ENCODE peak calls at places on chromosomes 12 and 14, in four cellular contexts. F is stomach, L is PC-3, K is A549. E is an unnamed sample.
A peak's percentile ranks its signal among the peaks of the same experiment; 100 is the strongest.

GRCh38 chr14:67814826-67815225 is 1.6 kb downstream of the ZFYVE26 start:
- DNase-seq in F (no peak), K (no peak), L (no peak), E (no peak)

GRCh38 chr12:84701041-84701440 is 211.6 kb downstream of the SLC6A15 start:
- DNase-seq in L (no peak), K (no peak), F (no peak), E (no peak)

GRCh38 chr14:95514131-95515079 is 2.0 kb downstream of the SYNE3 start:
- DNase-seq in L (no peak), F (no peak), K (no peak), E (no peak)

GRCh38 chr14:55298423-55298822 is 27.2 kb downstream of the FBXO34 start:
- DNase-seq in K (no peak), F (no peak), L (no peak), E (no peak)

GRCh38 chr12:64187370-64187769 is 34.7 kb downstream of the KICS2 start:
- DNase-seq in L (peak; percentile 80), K (no peak), F (no peak), E (no peak)

GRCh38 chr12:117671734-117672133 is 297.1 kb downstream of the KSR2 start:
- DNase-seq in K (peak; percentile 73), L (peak; percentile 83), F (no peak), E (no peak)

GRCh38 chr12:86254399-86255107 is 1.6 kb downstream of the MGAT4C start:
- DNase-seq in K (no peak), L (no peak), F (no peak), E (no peak)

GRCh38 chr12:68622250-68622649 is 11.6 kb downstream of the RAP1B start:
- DNase-seq in F (no peak), L (no peak), K (no peak), E (no peak)

GRCh38 chr12:40055776-40056175 is 50.1 kb downstream of the SLC2A13 start:
- DNase-seq in F (no peak), L (no peak), K (no peak), E (no peak)

GRCh38 chr12:46368138-46368537 is 4.4 kb downstream of the SLC38A2 start:
- DNase-seq in K (no peak), F (no peak), L (no peak), E (no peak)

GRCh38 chr14:24612186-24612585 is 2.7 kb upstream of the GZMH start:
- DNase-seq in L (no peak), F (no peak), K (no peak), E (no peak)

GRCh38 chr12:110058875-110059615 is 10.7 kb upstream of the C12orf76 start:
- DNase-seq in L (no peak), F (no peak), K (no peak), E (no peak)

GRCh38 chr14:24710403-24711063 is 76.5 kb upstream of the GZMB start:
- DNase-seq in F (peak; percentile 52), K (peak; percentile 58), L (peak; percentile 66), E (peak; percentile 68)

GRCh38 chr12:87020071-87020470 is 763.9 kb upstream of the MGAT4C start:
- DNase-seq in F (no peak), L (no peak), K (peak; percentile 12), E (no peak)

GRCh38 chr12:108128221-108129016 is 669 bp upstream of the WSCD2 start:
- DNase-seq in F (no peak), K (no peak), L (no peak), E (no peak)

GRCh38 chr12:108126990-108127468 is 2.1 kb upstream of the WSCD2 start:
- DNase-seq in L (no peak), F (no peak), K (no peak), E (no peak)

GRCh38 chr12:108127654-108128053 is 1.4 kb upstream of the WSCD2 start:
- DNase-seq in L (no peak), K (no peak), F (no peak), E (no peak)

GRCh38 chr12:108131035-108131434 is 1.9 kb downstream of the WSCD2 start:
- DNase-seq in F (no peak), L (no peak), K (no peak), E (no peak)

GRCh38 chr12:108129017-108129812 is at the start of gene WSCD2:
- DNase-seq in F (peak; percentile 40), K (peak; percentile 52), L (peak; percentile 30), E (peak; percentile 55)
- TF ChIP-seq CTCF in F (no peak), K (peak; percentile 10), L (no peak), E (no peak)

DNA sequence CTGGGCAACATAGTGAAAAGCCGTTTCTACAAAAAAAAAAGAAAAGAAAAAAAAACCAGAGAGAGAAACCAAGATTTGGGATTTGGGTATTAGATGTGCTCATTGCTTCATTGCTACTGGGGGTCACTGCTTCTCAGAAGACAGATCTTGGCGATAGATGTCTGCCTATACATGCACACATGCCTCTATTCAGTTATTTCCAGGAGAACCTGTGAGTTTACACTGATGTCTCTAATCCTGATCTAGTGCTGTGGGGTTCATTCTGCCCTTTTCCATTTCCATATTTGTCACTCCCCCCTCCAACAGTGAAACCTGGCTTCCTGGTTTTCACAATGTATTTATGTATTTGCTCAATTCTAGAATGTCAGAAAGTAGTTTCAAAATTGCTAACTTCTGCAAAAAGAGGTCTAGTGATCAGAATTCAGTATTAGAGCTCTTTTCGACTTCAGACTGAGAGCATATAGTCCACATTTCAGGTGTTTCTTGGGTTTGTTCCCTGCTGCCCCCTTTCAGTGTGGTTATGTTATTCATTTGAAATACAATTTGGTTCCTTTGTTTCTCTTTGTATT is 111.0 kb downstream of the SLC25A47 start:
- DNase-seq in F (no peak), K (no peak), L (no peak), E (no peak)
- TF ChIP-seq CTCF in F (no peak), K (no peak), L (no peak), E (no peak)

GRCh38 chr12:92779902-92780301 is 77.1 kb downstream of the PLEKHG7 start:
- DNase-seq in K (no peak), L (no peak), F (no peak), E (no peak)

GRCh38 chr12:92785563-92785950 is 82.8 kb downstream of the PLEKHG7 start:
- DNase-seq in K (no peak), F (no peak), L (no peak), E (no peak)

GRCh38 chr12:92786045-92786444 is 83.3 kb downstream of the PLEKHG7 start:
- DNase-seq in F (no peak), L (no peak), K (no peak), E (no peak)

GRCh38 chr12:92784356-92784755 is 81.6 kb downstream of the PLEKHG7 start:
- DNase-seq in L (no peak), K (no peak), F (no peak), E (no peak)

GRCh38 chr12:92784795-92785562 is 82.2 kb downstream of the PLEKHG7 start:
- DNase-seq in K (peak; percentile 82), L (peak; percentile 90), F (no peak), E (no peak)
- TF ChIP-seq CTCF in K (peak; percentile 81), L (peak; percentile 78), F (peak; percentile 47), E (peak; percentile 31)

GRCh38 chr14:49480053-49480452 is 106.1 kb downstream of the RPS29 start:
- DNase-seq in K (no peak), L (no peak), F (no peak), E (no peak)

GRCh38 chr14:49478784-49479183 is 107.4 kb downstream of the RPS29 start:
- DNase-seq in F (no peak), L (no peak), K (no peak), E (no peak)

GRCh38 chr14:49481099-49481498 is 105.1 kb downstream of the RPS29 start:
- DNase-seq in F (no peak), K (no peak), L (no peak), E (no peak)

GRCh38 chr14:49479432-49479831 is 106.7 kb downstream of the RPS29 start:
- DNase-seq in K (no peak), F (peak; percentile 77), L (peak; percentile 80), E (no peak)

DNA sequence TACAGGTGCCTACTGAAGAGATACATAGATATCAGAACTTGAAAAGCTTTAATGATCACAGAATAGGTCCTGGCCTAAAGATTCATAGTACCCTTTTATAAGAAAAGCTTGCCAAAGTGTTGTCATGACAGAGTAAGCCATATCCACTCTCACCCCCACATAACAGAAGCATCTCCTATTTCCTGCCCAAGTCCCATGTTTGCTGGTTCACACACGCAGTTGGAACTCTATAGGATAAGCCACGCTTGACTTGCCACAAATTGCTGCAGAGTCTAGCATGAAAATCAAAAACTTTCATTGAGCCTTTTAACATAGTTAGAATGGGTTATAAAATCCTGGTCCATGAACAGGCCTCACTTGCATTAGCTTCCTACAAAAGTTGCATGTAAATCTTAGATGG is 108.6 kb downstream of the RPS29 start:
- DNase-seq in L (no peak), K (no peak), F (no peak), E (no peak)
- TF ChIP-seq CTCF in L (no peak), K (no peak), F (no peak), E (no peak)

DNA sequence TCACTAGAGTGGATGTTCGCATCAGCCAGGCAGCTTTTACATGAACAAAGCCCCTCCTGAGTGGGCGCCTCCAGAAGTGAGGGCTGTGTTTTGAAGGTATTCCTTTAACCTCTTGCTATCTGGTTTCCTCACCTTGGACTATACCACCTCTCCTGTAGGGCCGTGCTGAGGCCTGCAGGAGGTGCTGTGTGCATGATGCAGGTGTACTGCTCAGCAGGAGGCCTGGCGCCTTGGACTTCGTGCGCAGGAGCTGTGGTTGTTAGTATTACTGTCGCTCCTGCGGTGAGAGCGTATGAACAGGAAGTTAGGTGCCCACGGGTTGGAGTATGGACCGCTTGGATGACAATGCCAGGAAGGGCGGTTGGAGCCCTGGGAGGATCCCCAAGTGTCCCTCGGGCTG is 130.7 kb downstream of the TSPAN9 start:
- DNase-seq in K (peak; percentile 28), L (no peak), F (no peak), E (no peak)
- TF ChIP-seq CTCF in K (no peak), L (peak; percentile 50), F (no peak), E (no peak)

DNA sequence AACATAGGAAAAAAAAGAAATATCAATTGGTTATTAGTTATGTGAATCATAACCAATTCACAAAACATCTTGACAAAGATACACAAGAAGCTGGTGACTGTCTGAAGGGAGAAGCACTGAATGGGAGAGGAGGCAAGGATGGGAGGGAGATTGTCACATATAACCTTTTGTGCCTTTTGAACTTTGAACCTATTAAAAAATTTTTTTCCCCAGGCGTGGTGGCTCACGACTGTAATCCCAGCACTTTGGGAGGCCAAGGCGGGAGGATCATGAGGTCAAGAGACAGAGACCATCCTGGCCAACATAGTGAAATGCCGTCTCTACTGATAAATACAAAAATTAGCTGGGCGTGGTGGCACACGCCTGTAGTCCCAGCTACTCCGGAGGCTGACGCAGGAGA is 12.6 kb downstream of the DYNLL1 start:
- DNase-seq in L (no peak), F (no peak), K (no peak), E (no peak)
- TF ChIP-seq CTCF in L (no peak), F (no peak), K (no peak), E (no peak)

DNA sequence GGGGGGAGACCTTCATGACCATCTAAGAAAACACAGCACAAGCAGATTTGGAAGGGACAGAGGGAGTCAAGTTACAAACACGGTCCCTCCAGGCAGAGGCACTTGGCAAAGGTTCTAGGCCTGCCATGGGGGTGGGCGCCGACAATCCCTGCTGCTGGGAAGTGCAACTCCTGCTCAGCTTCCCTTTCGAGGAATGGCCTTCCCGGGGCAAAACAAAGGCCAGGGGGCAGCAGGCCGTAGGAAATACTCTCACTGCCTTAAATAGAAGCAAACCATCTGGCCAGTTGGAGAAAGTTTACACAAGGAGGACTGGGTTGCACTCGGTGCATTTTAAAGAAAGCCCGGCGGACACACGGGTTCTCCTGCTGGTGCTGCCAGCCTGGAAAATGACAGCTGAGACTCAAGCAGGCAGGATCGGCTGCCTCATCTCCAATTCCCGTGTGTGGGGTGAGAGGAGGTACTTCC is 65.8 kb downstream of the ITPK1 start:
- DNase-seq in K (no peak), F (peak; percentile 44), L (no peak), E (no peak)
- TF ChIP-seq CTCF in K (no peak), F (no peak), L (no peak), E (no peak)

GRCh38 chr14:93150227-93151206 is 34.2 kb downstream of the MOAP1 start:
- DNase-seq in K (no peak), F (peak; percentile 54), L (peak; percentile 16), E (no peak)
- TF ChIP-seq CTCF in K (no peak), F (no peak), L (no peak), E (no peak)